ENCODE peak calls at places on chromosomes 7 and 10, in nine cellular contexts. U, V, P, O, D, Z, E, H and M are unnamed samples.

GRCh38 chr7:117248810-117249209 is 74.0 kb downstream of the WNT2 start:
- DNase-seq in U (peak), V (no peak), P (no peak), O (no peak), D (no peak), Z (no peak), E (no peak), H (no peak), M (no peak)

GRCh38 chr10:64731016-64731415 is 1209.8 kb downstream of the REEP3 start:
- DNase-seq in U (no peak), V (no peak), P (no peak), O (no peak), D (no peak), Z (no peak), E (no peak), H (no peak), M (no peak)

GRCh38 chr7:17392846-17393245 is 94.4 kb downstream of the AHR start:
- DNase-seq in U (peak), V (no peak), P (no peak), O (no peak), D (no peak), Z (no peak), E (no peak), H (no peak), M (no peak)

GRCh38 chr10:71391701-71392100 is 5.0 kb upstream of the CDH23 start:
- DNase-seq in U (no peak), V (no peak), P (no peak), O (no peak), D (peak), Z (no peak), E (no peak), H (no peak), M (no peak)

GRCh38 chr10:83545901-83546391 is 593.4 kb upstream of the GHITM start:
- DNase-seq in U (no peak), V (no peak), P (no peak), O (peak), D (no peak), Z (no peak), E (no peak), H (peak), M (no peak)

GRCh38 chr7:936131-937054 is 18.1 kb downstream of the ADAP1 start:
- DNase-seq in U (peak), V (peak), P (peak), O (no peak), D (no peak), Z (peak), E (no peak), H (no peak), M (peak)

GRCh38 chr10:80204801-80205477 is 398 bp downstream of the ANXA11 start:
- DNase-seq in U (peak), V (peak), P (peak), O (peak), D (no peak), Z (no peak), E (no peak), H (peak), M (peak)

GRCh38 chr7:107661865-107662379 is 1.3 kb downstream of the SLC26A4 start:
- DNase-seq in U (no peak), V (no peak), P (no peak), O (no peak), D (no peak), Z (peak), E (no peak), H (no peak), M (no peak)

GRCh38 chr10:29725133-29725720 is 90.5 kb upstream of the SVIL start:
- DNase-seq in U (no peak), V (no peak), P (peak), O (no peak), D (no peak), Z (no peak), E (no peak), H (peak), M (no peak)

GRCh38 chr10:103786020-103786419 is 69.4 kb downstream of the SH3PXD2A start:
- DNase-seq in U (no peak), V (no peak), P (no peak), O (no peak), D (no peak), Z (no peak), E (no peak), H (no peak), M (no peak)

GRCh38 chr10:124249812-124250432 is 156.5 kb upstream of the CHST15 start:
- DNase-seq in U (no peak), V (peak), P (peak), O (peak), D (no peak), Z (no peak), E (no peak), H (peak), M (no peak)

GRCh38 chr10:79024296-79024695 is 44.5 kb upstream of the ZMIZ1 start:
- DNase-seq in U (no peak), V (peak), P (no peak), O (no peak), D (no peak), Z (no peak), E (no peak), H (no peak), M (no peak)

GRCh38 chr7:127978421-127978820 is 52.8 kb downstream of the LRRC4 start:
- DNase-seq in U (no peak), V (no peak), P (no peak), O (no peak), D (no peak), Z (no peak), E (no peak), H (no peak), M (no peak)

GRCh38 chr10:474406-474805 is 215.1 kb downstream of the DIP2C start:
- DNase-seq in U (no peak), V (no peak), P (no peak), O (no peak), D (no peak), Z (no peak), E (no peak), H (no peak), M (no peak)

GRCh38 chr10:21160116-21160515 is 263.0 kb upstream of the NEBL start:
- DNase-seq in U (no peak), V (no peak), P (no peak), O (no peak), D (no peak), Z (no peak), E (no peak), H (no peak), M (no peak)

GRCh38 chr7:49244543-49244942 is 320.2 kb downstream of the CDC14C start:
- DNase-seq in U (no peak), V (no peak), P (no peak), O (no peak), D (no peak), Z (no peak), E (no peak), H (no peak), M (no peak)

GRCh38 chr7:151727579-151728285 is 149.2 kb downstream of the PRKAG2 start:
- DNase-seq in U (peak), V (peak), P (peak), O (peak), D (peak), Z (peak), E (peak), H (peak), M (peak)

GRCh38 chr10:76197293-76197692 is 765.9 kb downstream of the LRMDA start:
- DNase-seq in U (no peak), V (no peak), P (no peak), O (no peak), D (no peak), Z (no peak), E (no peak), H (no peak), M (no peak)

GRCh38 chr7:104956753-104957450 is 57.1 kb upstream of the KMT2E start:
- DNase-seq in U (peak), V (no peak), P (peak), O (no peak), D (no peak), Z (no peak), E (no peak), H (no peak), M (peak)

GRCh38 chr7:94064541-94065191 is 60.5 kb upstream of the BET1 start:
- DNase-seq in U (peak), V (no peak), P (no peak), O (no peak), D (no peak), Z (no peak), E (no peak), H (no peak), M (no peak)

GRCh38 chr7:1975581-1975980 is 257.2 kb downstream of the MAD1L1 start:
- DNase-seq in U (no peak), V (peak), P (no peak), O (no peak), D (no peak), Z (no peak), E (no peak), H (no peak), M (no peak)

GRCh38 chr7:51024867-51025266 is 242.2 kb upstream of the GRB10 start:
- DNase-seq in U (no peak), V (no peak), P (no peak), O (no peak), D (no peak), Z (no peak), E (no peak), H (peak), M (no peak)

GRCh38 chr10:359762-360161 is 224.5 kb downstream of the ZMYND11 start:
- DNase-seq in U (no peak), V (no peak), P (no peak), O (no peak), D (no peak), Z (no peak), E (no peak), H (no peak), M (no peak)

GRCh38 chr10:109089779-109090178 is 833.5 kb downstream of the XPNPEP1 start:
- DNase-seq in U (no peak), V (no peak), P (no peak), O (no peak), D (no peak), Z (no peak), E (no peak), H (no peak), M (no peak)

GRCh38 chr10:84353052-84353803 is 24.8 kb downstream of the CCSER2 start:
- DNase-seq in U (no peak), V (no peak), P (no peak), O (no peak), D (no peak), Z (no peak), E (no peak), H (no peak), M (no peak)

GRCh38 chr10:5606864-5607263 is 59.5 kb downstream of the ASB13 start:
- DNase-seq in U (no peak), V (no peak), P (no peak), O (no peak), D (no peak), Z (no peak), E (no peak), H (no peak), M (no peak)

GRCh38 chr10:88530629-88531382 is 52.3 kb downstream of the RNLS start:
- DNase-seq in U (no peak), V (no peak), P (no peak), O (no peak), D (no peak), Z (no peak), E (no peak), H (no peak), M (no peak)

GRCh38 chr10:33100996-33101747 is 143.1 kb upstream of the ITGB1 start:
- DNase-seq in U (no peak), V (no peak), P (no peak), O (no peak), D (no peak), Z (no peak), E (no peak), H (no peak), M (no peak)

GRCh38 chr10:14585287-14586193 is 189.2 kb downstream of the FAM107B start:
- DNase-seq in U (no peak), V (no peak), P (no peak), O (no peak), D (no peak), Z (no peak), E (no peak), H (no peak), M (no peak)
- TF ChIP-seq POLR2A in U (no peak), V (no peak), P (no peak), O (no peak), D (no peak), Z (no peak), E (no peak), H (no peak), M (no peak)

GRCh38 chr7:30134523-30135270 is at the start of gene MTURN:
- DNase-seq in U (peak), V (peak), P (peak), O (peak), D (peak), Z (peak), E (no peak), H (peak), M (peak)
- TF ChIP-seq POLR2A in U (peak), V (peak), P (no peak), O (peak), D (no peak), Z (no peak), E (no peak), H (no peak), M (peak)

GRCh38 chr7:66668112-66668511 is 39.4 kb downstream of the KCTD7 start:
- DNase-seq in U (no peak), V (peak), P (no peak), O (no peak), D (no peak), Z (no peak), E (no peak), H (no peak), M (no peak)

GRCh38 chr7:66666313-66666952 is 37.8 kb downstream of the KCTD7 start:
- DNase-seq in U (no peak), V (peak), P (no peak), O (no peak), D (no peak), Z (no peak), E (no peak), H (no peak), M (no peak)

GRCh38 chr7:66668677-66669076 is 40.0 kb downstream of the KCTD7 start:
- DNase-seq in U (no peak), V (peak), P (no peak), O (no peak), D (no peak), Z (no peak), E (no peak), H (no peak), M (no peak)

GRCh38 chr7:66669088-66669487 is 40.4 kb downstream of the KCTD7 start:
- DNase-seq in U (no peak), V (peak), P (no peak), O (no peak), D (no peak), Z (no peak), E (no peak), H (no peak), M (no peak)

GRCh38 chr7:66667023-66667728 is 38.5 kb downstream of the KCTD7 start:
- DNase-seq in U (no peak), V (peak), P (no peak), O (no peak), D (no peak), Z (no peak), E (no peak), H (no peak), M (no peak)
- TF ChIP-seq POLR2A in U (no peak), V (no peak), P (no peak), O (no peak), D (no peak), Z (no peak), E (no peak), H (no peak), M (no peak)

DNA sequence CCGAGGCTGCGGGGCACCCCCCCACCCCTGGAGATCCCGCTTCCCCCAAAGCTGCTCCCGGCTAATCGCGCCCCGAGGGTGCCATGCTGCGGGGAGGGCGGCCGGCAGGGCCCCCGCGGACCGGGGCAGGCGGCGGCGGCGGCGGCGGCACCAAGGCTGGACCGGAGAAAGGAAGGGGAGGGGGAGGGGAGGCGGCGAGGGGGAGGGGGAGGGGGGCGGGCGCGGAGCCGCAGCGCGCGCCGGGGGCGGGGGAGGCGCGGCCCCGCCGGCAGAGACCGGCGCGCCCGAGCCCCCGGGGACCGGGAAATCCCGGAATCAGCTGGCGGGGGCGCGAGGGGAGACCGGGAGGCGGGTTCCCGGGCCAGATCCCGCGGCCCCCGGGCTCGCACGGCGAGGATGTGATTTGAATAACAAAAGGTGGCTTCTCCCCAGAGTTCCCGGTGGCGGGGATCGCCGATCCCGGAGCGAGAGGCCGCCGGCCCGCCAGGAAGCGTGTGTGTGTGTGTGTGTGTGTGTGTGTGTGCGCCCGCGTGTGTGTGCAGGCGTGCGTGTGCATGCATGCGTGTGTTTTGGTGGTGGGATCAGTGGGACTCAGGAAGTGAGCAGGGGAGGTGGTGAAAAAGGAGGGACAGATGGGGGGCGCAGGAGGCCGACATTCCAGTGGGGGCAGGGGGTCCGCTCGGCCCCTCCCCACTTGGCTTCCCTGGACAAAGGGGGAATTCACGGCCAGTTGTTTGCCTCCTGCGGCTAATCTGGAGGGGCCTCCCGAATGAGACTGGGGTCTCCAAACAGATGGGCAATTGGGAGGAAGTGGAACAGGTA is 99.5 kb downstream of the HIP1 start:
- DNase-seq in U (peak), V (no peak), P (peak), O (peak), D (peak), Z (no peak), E (no peak), H (peak), M (peak)
- TF ChIP-seq POLR2A in U (no peak), V (no peak), P (no peak), O (peak), D (peak), Z (peak), E (no peak), H (no peak), M (peak)

GRCh38 chr7:155685070-155685790 is 40.8 kb downstream of the RBM33 start:
- DNase-seq in U (no peak), V (no peak), P (no peak), O (no peak), D (no peak), Z (no peak), E (no peak), H (no peak), M (no peak)

GRCh38 chr7:155683714-155684113 is 39.3 kb downstream of the RBM33 start:
- DNase-seq in U (no peak), V (no peak), P (no peak), O (no peak), D (no peak), Z (no peak), E (no peak), H (no peak), M (no peak)

GRCh38 chr7:155683098-155683497 is 38.6 kb downstream of the RBM33 start:
- DNase-seq in U (no peak), V (no peak), P (no peak), O (no peak), D (no peak), Z (no peak), E (no peak), H (no peak), M (no peak)

GRCh38 chr7:155685791-155686160 is 41.3 kb downstream of the RBM33 start:
- DNase-seq in U (no peak), V (no peak), P (no peak), O (no peak), D (no peak), Z (no peak), E (no peak), H (no peak), M (no peak)

GRCh38 chr7:155684546-155684945 is 40.1 kb downstream of the RBM33 start:
- DNase-seq in U (no peak), V (no peak), P (no peak), O (no peak), D (no peak), Z (no peak), E (no peak), H (no peak), M (no peak)
- TF ChIP-seq POLR2A in U (no peak), V (no peak), P (no peak), O (no peak), D (no peak), Z (no peak), E (no peak), H (no peak), M (no peak)